ENCODE peak calls at places on chromosomes 7 and 10, in six cellular contexts. J is fibroblast of lung, T is ecto neural progenitor cell, V is spleen, R is colonic mucosa, P is activated T-cell treated with anti-CD3 and anti-CD28 coated beads for 48 hours. U is an unnamed sample.

GRCh38 chr10:8404721-8405120 is 350.2 kb downstream of the GATA3 start:
- DNase-seq in J (no peak), R (no peak), V (no peak), T (no peak), P (no peak), U (no peak)

GRCh38 chr10:79266543-79267312 is 80.5 kb upstream of the PPIF start:
- DNase-seq in R (peak), V (no peak), T (no peak), J (peak), P (no peak), U (peak)

GRCh38 chr10:33234779-33235178 is 99.7 kb downstream of the NRP1 start:
- DNase-seq in V (no peak), P (no peak), R (no peak), T (no peak), J (no peak), U (no peak)

GRCh38 chr7:98251251-98251843 is 685 bp downstream of the TECPR1 start:
- DNase-seq in T (no peak), V (peak), R (peak), P (peak), J (peak), U (peak)

GRCh38 chr10:75470901-75471300 is 39.5 kb downstream of the LRMDA start:
- DNase-seq in R (peak), V (no peak), P (no peak), J (peak), T (no peak), U (peak)

GRCh38 chr10:69061305-69062161 is 26.4 kb upstream of the SRGN start:
- DNase-seq in R (peak), T (no peak), V (peak), P (no peak), J (peak), U (peak)

GRCh38 chr10:26269754-26270153 is 53.2 kb downstream of the GAD2 start:
- DNase-seq in J (no peak), R (no peak), P (no peak), T (no peak), V (no peak), U (no peak)

GRCh38 chr7:101138149-101138870 is 11.4 kb downstream of the SERPINE1 start:
- DNase-seq in P (peak), T (peak), R (peak), J (peak), V (no peak), U (peak)

U was measured in transverse colon.